ENCODE peak calls at places on chromosome 3, in six cellular contexts. One of them, this sample, is unnamed.

GRCh38 chr3:42526616-42527367 is 24.3 kb downstream of the VIPR1 start:
- DNase-seq in body of pancreas: no peak
- DNase-seq in upper lobe of right lung: no peak
- DNase-seq in neural crest cell: no peak
- DNase-seq in GM10248: peak
- DNase-seq in tibial artery: no peak
- DNase-seq in this sample: no peak

GRCh38 chr3:32707026-32707370 is 22.0 kb downstream of the CNOT10 start:
- DNase-seq in neural crest cell: no peak
- DNase-seq in upper lobe of right lung: no peak
- DNase-seq in GM10248: no peak
- DNase-seq in tibial artery: no peak
- DNase-seq in body of pancreas: no peak
- DNase-seq in this sample: no peak

GRCh38 chr3:16842710-16843270 is 42.0 kb upstream of the PLCL2 start:
- DNase-seq in body of pancreas: no peak
- DNase-seq in tibial artery: no peak
- DNase-seq in GM10248: no peak
- DNase-seq in upper lobe of right lung: no peak
- DNase-seq in neural crest cell: no peak
- DNase-seq in this sample: peak

GRCh38 chr3:62527484-62527883 is 154.1 kb upstream of the FEZF2 start:
- DNase-seq in GM10248: no peak
- DNase-seq in upper lobe of right lung: no peak
- DNase-seq in tibial artery: no peak
- DNase-seq in neural crest cell: no peak
- DNase-seq in body of pancreas: no peak
- DNase-seq in this sample: no peak

GRCh38 chr3:54557538-54558419 is 370.1 kb downstream of the LRTM1 start:
- DNase-seq in body of pancreas: no peak
- DNase-seq in tibial artery: no peak
- DNase-seq in GM10248: no peak
- DNase-seq in upper lobe of right lung: no peak
- DNase-seq in neural crest cell: no peak
- DNase-seq in this sample: no peak

GRCh38 chr3:98596902-98597500 is 3.6 kb upstream of the CPOX start:
- DNase-seq in GM10248: no peak
- DNase-seq in upper lobe of right lung: no peak
- DNase-seq in body of pancreas: no peak
- DNase-seq in neural crest cell: no peak
- DNase-seq in tibial artery: no peak
- DNase-seq in this sample: no peak

GRCh38 chr3:14374444-14374883 is 27.9 kb upstream of the SLC6A6 start:
- DNase-seq in upper lobe of right lung: peak
- DNase-seq in GM10248: no peak
- DNase-seq in neural crest cell: no peak
- DNase-seq in body of pancreas: no peak
- DNase-seq in tibial artery: no peak
- DNase-seq in this sample: no peak

GRCh38 chr3:15148614-15149013 is 49.7 kb upstream of the RBSN start:
- DNase-seq in tibial artery: no peak
- DNase-seq in upper lobe of right lung: no peak
- DNase-seq in body of pancreas: peak
- DNase-seq in GM10248: no peak
- DNase-seq in neural crest cell: no peak
- DNase-seq in this sample: peak

GRCh38 chr3:99901200-99901926 is 83.7 kb downstream of the CMSS1 start:
- DNase-seq in GM10248: no peak
- DNase-seq in body of pancreas: no peak
- DNase-seq in neural crest cell: no peak
- DNase-seq in tibial artery: no peak
- DNase-seq in upper lobe of right lung: no peak
- DNase-seq in this sample: no peak

GRCh38 chr3:4340077-4340410 is 36.9 kb downstream of the SETMAR start:
- DNase-seq in upper lobe of right lung: no peak
- DNase-seq in body of pancreas: no peak
- DNase-seq in neural crest cell: no peak
- DNase-seq in tibial artery: no peak
- DNase-seq in GM10248: no peak
- DNase-seq in this sample: no peak
- TF ChIP-seq CTCF in upper lobe of right lung: no peak
- TF ChIP-seq CTCF in body of pancreas: no peak
- TF ChIP-seq CTCF in neural crest cell: no peak
- TF ChIP-seq CTCF in tibial artery: no peak
- TF ChIP-seq CTCF in GM10248: no peak
- TF ChIP-seq CTCF in this sample: no peak

GRCh38 chr3:22115581-22115980 is 364.6 kb upstream of the ZNF385D start:
- DNase-seq in body of pancreas: no peak
- DNase-seq in GM10248: no peak
- DNase-seq in upper lobe of right lung: no peak
- DNase-seq in neural crest cell: no peak
- DNase-seq in tibial artery: no peak
- DNase-seq in this sample: no peak

GRCh38 chr3:22121068-22121706 is 370.2 kb upstream of the ZNF385D start:
- DNase-seq in GM10248: no peak
- DNase-seq in tibial artery: no peak
- DNase-seq in neural crest cell: no peak
- DNase-seq in body of pancreas: no peak
- DNase-seq in upper lobe of right lung: no peak
- DNase-seq in this sample: no peak

GRCh38 chr3:22118542-22118941 is 367.5 kb upstream of the ZNF385D start:
- DNase-seq in neural crest cell: no peak
- DNase-seq in tibial artery: no peak
- DNase-seq in GM10248: no peak
- DNase-seq in upper lobe of right lung: no peak
- DNase-seq in body of pancreas: no peak
- DNase-seq in this sample: no peak

GRCh38 chr3:22117091-22117490 is 366.1 kb upstream of the ZNF385D start:
- DNase-seq in tibial artery: no peak
- DNase-seq in neural crest cell: no peak
- DNase-seq in body of pancreas: no peak
- DNase-seq in GM10248: no peak
- DNase-seq in upper lobe of right lung: no peak
- DNase-seq in this sample: no peak

DNA sequence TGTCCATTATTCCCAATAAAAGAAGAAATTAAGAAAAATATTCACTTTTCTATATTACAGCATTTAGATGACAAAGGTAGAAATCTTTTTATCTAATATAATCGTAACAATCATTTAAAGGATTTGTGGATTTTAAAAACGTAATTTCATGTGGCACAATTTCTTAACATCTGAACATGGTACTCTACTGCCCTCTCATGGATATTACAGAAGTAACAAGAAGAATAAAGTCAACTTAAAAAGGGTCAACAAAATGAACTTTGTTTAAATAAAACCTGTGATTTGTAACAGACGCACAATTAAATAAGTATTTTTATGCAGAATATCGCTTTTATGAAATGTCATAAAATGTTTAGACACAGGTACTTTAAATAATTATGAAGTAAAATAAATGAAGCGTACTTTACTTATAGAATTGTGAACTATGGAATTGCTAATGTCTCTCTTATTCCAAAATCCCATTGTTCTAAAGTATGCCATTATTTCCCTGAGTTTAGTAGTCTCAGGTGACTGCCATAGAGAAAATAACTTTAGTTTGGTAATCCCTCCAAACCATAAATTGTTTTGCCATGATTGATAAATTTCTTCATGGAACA is 366.8 kb upstream of the ZNF385D start:
- DNase-seq in upper lobe of right lung: no peak
- DNase-seq in tibial artery: no peak
- DNase-seq in neural crest cell: no peak
- DNase-seq in body of pancreas: no peak
- DNase-seq in GM10248: no peak
- DNase-seq in this sample: peak
- TF ChIP-seq CTCF in upper lobe of right lung: peak
- TF ChIP-seq CTCF in tibial artery: peak
- TF ChIP-seq CTCF in neural crest cell: peak
- TF ChIP-seq CTCF in body of pancreas: peak
- TF ChIP-seq CTCF in GM10248: peak
- TF ChIP-seq CTCF in this sample: peak

GRCh38 chr3:50174947-50175524 is 16.4 kb upstream of the GNAT1 start:
- DNase-seq in upper lobe of right lung: no peak
- DNase-seq in GM10248: no peak
- DNase-seq in tibial artery: no peak
- DNase-seq in neural crest cell: no peak
- DNase-seq in body of pancreas: no peak
- DNase-seq in this sample: no peak
- TF ChIP-seq CTCF in upper lobe of right lung: no peak
- TF ChIP-seq CTCF in GM10248: no peak
- TF ChIP-seq CTCF in tibial artery: no peak
- TF ChIP-seq CTCF in neural crest cell: no peak
- TF ChIP-seq CTCF in body of pancreas: no peak
- TF ChIP-seq CTCF in this sample: no peak

GRCh38 chr3:4334548-4334947 is 31.4 kb downstream of the SETMAR start:
- DNase-seq in upper lobe of right lung: no peak
- DNase-seq in neural crest cell: no peak
- DNase-seq in GM10248: no peak
- DNase-seq in body of pancreas: no peak
- DNase-seq in tibial artery: no peak
- DNase-seq in this sample: no peak
- TF ChIP-seq CTCF in upper lobe of right lung: no peak
- TF ChIP-seq CTCF in neural crest cell: no peak
- TF ChIP-seq CTCF in GM10248: peak
- TF ChIP-seq CTCF in body of pancreas: no peak
- TF ChIP-seq CTCF in tibial artery: no peak
- TF ChIP-seq CTCF in this sample: peak

GRCh38 chr3:187044206-187044605 is 95.1 kb downstream of the RPL39L start:
- DNase-seq in upper lobe of right lung: no peak
- DNase-seq in tibial artery: no peak
- DNase-seq in neural crest cell: no peak
- DNase-seq in GM10248: peak
- DNase-seq in body of pancreas: no peak
- DNase-seq in this sample: no peak

GRCh38 chr3:187046033-187046432 is 93.3 kb downstream of the RPL39L start:
- DNase-seq in body of pancreas: no peak
- DNase-seq in upper lobe of right lung: no peak
- DNase-seq in tibial artery: no peak
- DNase-seq in GM10248: no peak
- DNase-seq in neural crest cell: no peak
- DNase-seq in this sample: no peak

GRCh38 chr3:187042062-187042745 is 97.1 kb downstream of the RPL39L start:
- DNase-seq in neural crest cell: no peak
- DNase-seq in GM10248: no peak
- DNase-seq in body of pancreas: no peak
- DNase-seq in tibial artery: no peak
- DNase-seq in upper lobe of right lung: no peak
- DNase-seq in this sample: no peak

GRCh38 chr3:187042874-187043458 is 96.3 kb downstream of the RPL39L start:
- DNase-seq in neural crest cell: no peak
- DNase-seq in GM10248: no peak
- DNase-seq in upper lobe of right lung: no peak
- DNase-seq in tibial artery: no peak
- DNase-seq in body of pancreas: no peak
- DNase-seq in this sample: no peak

GRCh38 chr3:187044871-187045552 is 94.3 kb downstream of the RPL39L start:
- DNase-seq in GM10248: no peak
- DNase-seq in tibial artery: no peak
- DNase-seq in body of pancreas: no peak
- DNase-seq in upper lobe of right lung: no peak
- DNase-seq in neural crest cell: no peak
- DNase-seq in this sample: no peak
- TF ChIP-seq CTCF in GM10248: no peak
- TF ChIP-seq CTCF in tibial artery: no peak
- TF ChIP-seq CTCF in body of pancreas: no peak
- TF ChIP-seq CTCF in upper lobe of right lung: no peak
- TF ChIP-seq CTCF in neural crest cell: peak
- TF ChIP-seq CTCF in this sample: no peak

DNA sequence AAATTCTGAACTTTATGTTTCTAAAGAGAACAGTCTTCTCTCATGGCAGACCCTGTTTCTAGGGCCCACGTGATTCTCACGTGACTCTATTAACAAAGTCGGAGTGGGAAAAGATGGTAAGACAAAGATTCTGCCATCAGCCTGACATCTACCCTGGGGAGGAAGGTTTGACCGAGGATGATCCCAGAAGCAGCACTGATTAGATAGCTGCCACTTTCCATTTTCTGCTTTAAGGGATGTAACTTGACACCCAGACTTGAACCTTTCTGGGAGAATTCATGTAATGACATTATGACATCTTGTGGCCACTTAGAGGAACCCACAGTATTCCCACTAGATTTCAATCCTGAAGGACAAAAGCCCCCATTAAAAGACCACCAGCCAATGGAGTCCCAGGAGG is 480.3 kb upstream of the PROK2 start:
- DNase-seq in neural crest cell: no peak
- DNase-seq in GM10248: no peak
- DNase-seq in body of pancreas: no peak
- DNase-seq in tibial artery: no peak
- DNase-seq in upper lobe of right lung: no peak
- DNase-seq in this sample: no peak
- TF ChIP-seq CTCF in neural crest cell: peak
- TF ChIP-seq CTCF in GM10248: no peak
- TF ChIP-seq CTCF in body of pancreas: peak
- TF ChIP-seq CTCF in tibial artery: peak
- TF ChIP-seq CTCF in upper lobe of right lung: peak
- TF ChIP-seq CTCF in this sample: peak